ENCODE peak calls at places on chromosomes 1 and 21, in seven cellular contexts. V is MM.1S, S is PC-3, L is hepatocyte, O is K562, J is endothelial cell of umbilical vein, N is HCT116. E is an unnamed sample.
A peak's percentile ranks its signal among the peaks of the same experiment; 100 is the strongest.

GRCh38 chr1:205936846-205937707 is 6.2 kb downstream of the SLC26A9 start:
- DNase-seq in V (no peak), S (peak; percentile 68), L (no peak), O (no peak), J (peak; percentile 32), N (no peak), E (peak; percentile 68)

GRCh38 chr1:19011832-19012231 is 55.4 kb upstream of the IFFO2 start:
- DNase-seq in V (no peak), S (peak; percentile 44), L (no peak), O (no peak), J (no peak), N (no peak), E (no peak)

GRCh38 chr1:29254346-29254745 is 18.0 kb downstream of the PTPRU start:
- DNase-seq in V (no peak), S (no peak), L (no peak), O (no peak), J (no peak), N (no peak), E (peak; percentile 49)

GRCh38 chr1:54795100-54795665 is 5.9 kb downstream of the TTC22 start:
- DNase-seq in V (no peak), S (peak; percentile 40), L (no peak), O (no peak), J (no peak), N (no peak), E (peak; percentile 21)

GRCh38 chr1:94980909-94981252 is 54.0 kb upstream of the CNN3 start:
- DNase-seq in V (no peak), S (no peak), L (no peak), O (no peak), J (no peak), N (no peak), E (no peak)

GRCh38 chr1:228930479-228930957 is 195.2 kb downstream of the RHOU start:
- DNase-seq in V (no peak), S (no peak), L (peak; percentile 77), O (no peak), J (no peak), N (no peak), E (no peak)

GRCh38 chr1:48931571-48932251 is 155.0 kb upstream of the BEND5 start:
- DNase-seq in V (no peak), S (peak; percentile 91), L (peak; percentile 13), O (no peak), J (peak; percentile 20), N (no peak), E (peak; percentile 68)

GRCh38 chr1:108747128-108747827 is 804 bp downstream of the STXBP3 start:
- DNase-seq in V (peak; percentile 12), S (peak; percentile 76), L (peak; percentile 88), O (peak; percentile 66), J (peak; percentile 87), N (peak; percentile 70), E (peak; percentile 95)

GRCh38 chr21:26597981-26598380 is 24.9 kb upstream of the CYYR1 start:
- DNase-seq in V (no peak), S (no peak), L (no peak), O (no peak), J (no peak), N (no peak), E (no peak)

GRCh38 chr1:63189677-63190076 is 132.7 kb upstream of the FOXD3 start:
- DNase-seq in V (no peak), S (no peak), L (no peak), O (no peak), J (no peak), N (peak; percentile 15), E (no peak)

GRCh38 chr1:211606914-211607751 is 28.2 kb upstream of the SLC30A1 start:
- DNase-seq in V (peak; percentile 86), S (no peak), L (no peak), O (peak; percentile 54), J (no peak), N (no peak), E (no peak)

GRCh38 chr1:60425528-60425927 is 352.0 kb upstream of the C1orf87 start:
- DNase-seq in V (no peak), S (peak; percentile 46), L (peak; percentile 36), O (no peak), J (peak; percentile 13), N (peak; percentile 10), E (peak; percentile 35)

GRCh38 chr1:45097944-45098343 is 85.9 kb downstream of the UROD start:
- DNase-seq in V (no peak), S (peak; percentile 17), L (no peak), O (no peak), J (no peak), N (no peak), E (peak; percentile 12)

GRCh38 chr1:42214447-42214871 is 49.9 kb upstream of the GUCA2A start:
- DNase-seq in V (no peak), S (peak; percentile 71), L (peak; percentile 37), O (no peak), J (peak; percentile 88), N (no peak), E (peak; percentile 72)

GRCh38 chr1:96538001-96538649 is 183.5 kb upstream of the PTBP2 start:
- DNase-seq in V (no peak), S (no peak), L (peak; percentile 46), O (no peak), J (peak; percentile 3), N (no peak), E (peak; percentile 80)

GRCh38 chr1:226723640-226724532 is 15.2 kb downstream of the ITPKB start:
- DNase-seq in V (no peak), S (peak; percentile 56), L (peak; percentile 42), O (peak; percentile 51), J (peak; percentile 74), N (no peak), E (peak; percentile 74)

GRCh38 chr1:75501565-75501964 is 109.3 kb downstream of the SLC44A5 start:
- DNase-seq in V (no peak), S (no peak), L (no peak), O (no peak), J (no peak), N (no peak), E (no peak)

GRCh38 chr1:75503221-75503974 is 107.5 kb downstream of the SLC44A5 start:
- DNase-seq in V (no peak), S (peak; percentile 13), L (no peak), O (no peak), J (peak; percentile 63), N (no peak), E (no peak)

GRCh38 chr1:75502776-75503175 is 108.1 kb downstream of the SLC44A5 start:
- DNase-seq in V (no peak), S (no peak), L (no peak), O (no peak), J (peak; percentile 94), N (no peak), E (peak; percentile 0)
- H3K4me2 ChIP-seq in V (no peak overlapping the region), S (no peak overlapping the region), L (no peak overlapping the region), O (no peak overlapping the region), J (peak overlapping the region; percentile 65), N (no peak overlapping the region), E (no peak overlapping the region)

DNA sequence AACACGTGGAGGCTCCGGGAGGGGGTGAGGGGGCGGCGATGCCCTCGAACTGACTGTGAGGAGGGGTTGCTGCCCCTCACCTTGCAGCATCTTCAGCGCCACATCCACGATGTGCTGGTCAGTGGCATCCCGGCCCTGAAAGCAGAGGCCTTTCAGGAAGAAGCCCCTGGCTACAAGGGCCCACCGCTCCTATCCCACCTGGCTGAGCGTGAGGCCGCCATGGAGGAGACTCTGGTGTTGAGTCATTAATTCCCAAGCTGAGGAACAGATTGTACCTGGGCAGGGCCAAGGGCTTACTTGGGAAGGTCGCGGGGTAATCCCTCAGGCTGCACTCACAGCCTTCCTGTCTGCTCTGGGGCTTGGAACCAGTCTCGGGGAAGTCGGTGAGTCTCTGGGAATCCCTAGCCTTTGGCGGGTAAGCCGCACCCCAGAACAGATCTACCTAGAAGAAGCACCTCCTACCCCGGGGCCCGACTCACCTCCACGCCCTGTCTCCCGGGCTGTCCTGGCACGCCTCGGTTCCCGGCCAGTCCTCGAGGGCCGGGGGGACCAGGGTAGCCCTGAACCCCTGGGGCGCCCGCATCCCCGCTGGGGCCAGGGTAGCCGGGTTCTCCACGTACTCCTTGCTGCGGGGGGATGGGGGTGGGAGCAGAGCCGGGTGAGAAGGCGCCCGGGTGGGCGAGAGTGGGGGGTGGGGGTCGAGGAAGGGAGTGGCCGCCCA is 13.9 kb downstream of the COL9A2 start:
- DNase-seq in V (no peak), S (no peak), L (no peak), O (no peak), J (no peak), N (no peak), E (no peak)
- TF ChIP-seq EZH2 in V (no peak), S (no peak), L (no peak), O (no peak), J (no peak), N (no peak), E (no peak)

GRCh38 chr1:25485536-25486235 is 55.0 kb downstream of the MACO1 start:
- DNase-seq in V (no peak), S (no peak), L (no peak), O (no peak), J (no peak), N (no peak), E (no peak)

GRCh38 chr1:25481625-25482024 is 50.9 kb downstream of the MACO1 start:
- DNase-seq in V (no peak), S (no peak), L (no peak), O (no peak), J (no peak), N (no peak), E (no peak)

GRCh38 chr1:25484096-25484495 is 53.4 kb downstream of the MACO1 start:
- DNase-seq in V (no peak), S (no peak), L (no peak), O (no peak), J (no peak), N (no peak), E (no peak)

GRCh38 chr1:25484533-25484932 is 53.8 kb downstream of the MACO1 start:
- DNase-seq in V (no peak), S (no peak), L (no peak), O (no peak), J (no peak), N (no peak), E (no peak)

DNA sequence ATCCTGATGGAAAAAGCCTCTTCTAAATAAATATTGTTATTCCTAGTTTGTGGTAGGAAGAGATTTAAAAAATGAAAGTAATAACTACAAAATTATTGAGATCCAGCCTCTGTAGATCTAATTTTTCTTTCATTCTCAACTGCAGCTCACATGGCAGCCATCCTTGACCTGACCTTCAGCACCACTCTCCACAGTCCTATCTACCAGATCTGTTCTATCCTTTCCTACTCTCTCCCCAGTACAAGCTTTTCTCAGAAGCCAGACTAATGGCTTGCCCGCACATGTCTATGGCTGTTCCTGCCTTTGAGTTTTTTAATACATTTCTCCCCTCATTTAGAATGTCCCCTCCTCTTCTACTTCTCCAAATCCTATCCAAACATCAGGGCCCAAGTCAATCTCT is 51.5 kb downstream of the MACO1 start:
- DNase-seq in V (no peak), S (no peak), L (no peak), O (no peak), J (no peak), N (no peak), E (no peak)
- H3K79me2 ChIP-seq in V (no peaks in the 10 kb centered on the region), S (peaks cover 10% of the 10 kb centered on the region), L (peaks cover 34% of the 10 kb centered on the region), O (peaks cover 57% of the 10 kb centered on the region), J (peaks cover 10% of the 10 kb centered on the region), N (no peaks in the 10 kb centered on the region), E (peaks cover 22% of the 10 kb centered on the region)

DNA sequence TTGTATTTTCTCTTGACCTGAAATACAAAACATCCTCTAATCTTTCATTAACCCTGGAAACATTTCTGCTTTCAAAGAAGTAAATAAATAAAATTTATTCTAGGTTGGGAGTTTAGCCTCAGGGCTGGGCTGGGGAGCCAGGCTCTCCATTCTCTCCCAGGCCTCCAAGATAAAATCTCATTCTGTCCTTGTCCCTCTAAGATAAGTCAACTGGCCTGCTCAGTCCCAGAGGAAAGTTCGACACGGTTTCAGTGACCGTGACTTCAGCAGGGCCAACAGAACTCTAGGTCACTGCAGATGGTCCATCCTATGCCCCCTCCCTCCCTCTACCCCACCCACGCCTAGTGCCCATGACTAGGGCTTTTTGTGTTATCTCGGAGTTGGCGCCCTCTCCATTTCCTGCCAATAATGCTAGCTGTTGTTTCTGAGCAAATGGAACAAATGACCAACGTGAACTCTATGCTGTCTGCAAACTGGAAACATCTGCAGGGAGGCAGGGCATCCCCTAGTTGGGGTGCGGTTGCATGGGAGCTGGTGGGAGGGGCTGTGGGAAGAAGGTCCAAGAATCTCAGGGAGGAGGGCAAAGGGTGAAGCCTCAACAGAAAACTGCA is 10.1 kb upstream of the ADORA3 start:
- DNase-seq in V (no peak), S (no peak), L (no peak), O (no peak), J (peak; percentile 73), N (no peak), E (no peak)
- H3K4me2 ChIP-seq in V (no peak overlapping the region), S (no peak overlapping the region), L (no peak overlapping the region), O (no peak overlapping the region), J (no peak overlapping the region), N (no peak overlapping the region), E (no peak overlapping the region)

E was measured in GM23248.